ENCODE peak calls at places on chromosomes 12 and 14, in seven cellular contexts. S, C, U, R, Z, Y and E are unnamed samples.

GRCh38 chr14:50871223-50871622 is 630 bp upstream of the ABHD12B start:
- DNase-seq in R (no peak), S (no peak), Y (no peak), Z (no peak), U (no peak), C (no peak), E (no peak)

GRCh38 chr12:113439606-113440030 is 17.4 kb downstream of the SDSL start:
- DNase-seq in Y (no peak), Z (peak; percentile 31), R (peak; percentile 84), S (no peak), U (no peak), C (peak; percentile 38), E (peak; percentile 44)

GRCh38 chr12:104695453-104696148 is 238.9 kb downstream of the CHST11 start:
- DNase-seq in R (no peak), U (no peak), Y (no peak), Z (no peak), C (no peak), S (peak; percentile 15), E (no peak)

GRCh38 chr12:131917139-131917710 is 11.9 kb upstream of the PUS1 start:
- DNase-seq in R (no peak), C (no peak), Z (no peak), S (no peak), U (no peak), Y (no peak), E (no peak)

GRCh38 chr12:9648701-9649531 is 20.6 kb upstream of the CLEC2D start:
- DNase-seq in Z (no peak), Y (no peak), U (no peak), C (peak; percentile 19), R (no peak), S (no peak), E (no peak)

GRCh38 chr12:1630081-1630826 is 1.2 kb downstream of the WNT5B start:
- DNase-seq in Y (no peak), U (no peak), S (no peak), C (no peak), Z (no peak), R (peak; percentile 61), E (peak; percentile 37)

GRCh38 chr14:23568600-23569310 is 1.2 kb upstream of the AP1G2 start:
- DNase-seq in S (no peak), Z (no peak), Y (no peak), C (peak; percentile 33), R (no peak), U (no peak), E (peak; percentile 1)

GRCh38 chr12:106135781-106136180 is 3.0 kb downstream of the NUAK1 start:
- DNase-seq in Y (no peak), U (no peak), S (no peak), C (no peak), Z (peak; percentile 28), R (no peak), E (peak; percentile 83)

GRCh38 chr14:91019673-91020072 is 40.8 kb downstream of the RPS6KA5 start:
- DNase-seq in S (no peak), Z (no peak), R (no peak), U (no peak), C (no peak), Y (no peak), E (no peak)

GRCh38 chr12:57240926-57241555 is 9.9 kb downstream of the STAC3 start:
- DNase-seq in U (no peak), C (no peak), Z (no peak), Y (no peak), R (peak; percentile 90), S (no peak), E (peak; percentile 64)

GRCh38 chr14:78902010-78902623 is 731.9 kb downstream of the NRXN3 start:
- DNase-seq in C (peak; percentile 32), Y (peak; percentile 1), Z (peak; percentile 1), R (peak; percentile 18), S (no peak), U (no peak), E (peak; percentile 39)

GRCh38 chr12:28710882-28711281 is 438.2 kb upstream of the FAR2 start:
- DNase-seq in R (no peak), U (no peak), S (no peak), C (no peak), Y (peak; percentile 2), Z (no peak), E (no peak)

GRCh38 chr14:99725774-99726537 is 41.9 kb downstream of the CYP46A1 start:
- DNase-seq in Z (no peak), S (no peak), U (no peak), R (peak; percentile 69), Y (no peak), C (no peak), E (no peak)